ENCODE peak calls at places on chromosomes 11 and 22, in five cellular contexts. A, E, X, M and W are unnamed samples.
A peak's percentile ranks its signal among the peaks of the same experiment; 100 is the strongest.

GRCh38 chr11:3159296-3160190 is 5.6 kb downstream of the OSBPL5 start:
- DNase-seq in A (no peak), E (no peak), X (no peak), M (no peak), W (no peak)

GRCh38 chr11:68687986-68688385 is 3.6 kb downstream of the GAL start:
- DNase-seq in A (no peak), E (peak; percentile 32), X (no peak), M (no peak), W (no peak)

GRCh38 chr11:16572946-16573345 is 165.5 kb upstream of the C11orf58 start:
- DNase-seq in A (no peak), E (no peak), X (no peak), M (peak; percentile 26), W (no peak)

GRCh38 chr11:48058777-48059176 is 78.4 kb downstream of the PTPRJ start:
- DNase-seq in A (no peak), E (no peak), X (no peak), M (no peak), W (no peak)

GRCh38 chr22:29343313-29343805 is 27.9 kb upstream of the RASL10A start:
- DNase-seq in A (no peak), E (no peak), X (no peak), M (no peak), W (no peak)

GRCh38 chr11:26144309-26144690 is 187.6 kb upstream of the ANO3 start:
- DNase-seq in A (no peak), E (no peak), X (peak; percentile 27), M (no peak), W (no peak)

GRCh38 chr11:28384418-28384817 is 276.2 kb downstream of the METTL15 start:
- DNase-seq in A (no peak), E (no peak), X (no peak), M (peak; percentile 89), W (no peak)

GRCh38 chr11:79708319-79708928 is 267.6 kb upstream of the TENM4 start:
- DNase-seq in A (peak; percentile 51), E (peak; percentile 53), X (peak; percentile 60), M (peak; percentile 50), W (peak; percentile 45)

GRCh38 chr11:15672822-15673221 is 558.1 kb downstream of the INSC start:
- DNase-seq in A (no peak), E (no peak), X (no peak), M (no peak), W (no peak)

GRCh38 chr11:11782532-11783110 is 59.2 kb upstream of the USP47 start:
- DNase-seq in A (no peak), E (no peak), X (no peak), M (no peak), W (no peak)

GRCh38 chr11:1129666-1130160 is 28.0 kb upstream of the MUC5AC start:
- DNase-seq in A (no peak), E (no peak), X (no peak), M (no peak), W (no peak)

GRCh38 chr11:60762851-60763691 is 6.4 kb downstream of the MS4A15 start:
- DNase-seq in A (no peak), E (no peak), X (peak; percentile 46), M (no peak), W (no peak)

GRCh38 chr11:17473071-17473744 is 3.4 kb downstream of the ABCC8 start:
- DNase-seq in A (peak; percentile 73), E (peak; percentile 84), X (no peak), M (peak; percentile 30), W (no peak)

GRCh38 chr11:131511794-131512193 is 141.4 kb downstream of the NTM start:
- DNase-seq in A (peak; percentile 82), E (peak; percentile 72), X (peak; percentile 93), M (no peak), W (peak; percentile 17)

GRCh38 chr11:98601181-98601773 is 419.5 kb upstream of the CNTN5 start:
- DNase-seq in A (no peak), E (no peak), X (no peak), M (no peak), W (no peak)

GRCh38 chr11:124297921-124298320 is 15.8 kb downstream of the OR8D1 start:
- DNase-seq in A (no peak), E (no peak), X (no peak), M (no peak), W (no peak)

GRCh38 chr11:33669598-33670249 is 30.9 kb downstream of the C11orf91 start:
- DNase-seq in A (no peak), E (no peak), X (peak; percentile 40), M (no peak), W (no peak)

GRCh38 chr11:3231851-3232744 is at the start of gene MRGPRE:
- DNase-seq in A (no peak), E (peak; percentile 39), X (no peak), M (no peak), W (no peak)

GRCh38 chr11:35554491-35555237 is 29.2 kb upstream of the PAMR1 start:
- DNase-seq in A (no peak), E (no peak), X (no peak), M (peak; percentile 67), W (no peak)

GRCh38 chr22:27906241-27906640 is 12.8 kb downstream of the PITPNB start:
- DNase-seq in A (no peak), E (no peak), X (no peak), M (peak; percentile 47), W (no peak)

GRCh38 chr22:27159016-27159415 is 501.6 kb downstream of the MIAT start:
- DNase-seq in A (no peak), E (no peak), X (no peak), M (no peak), W (no peak)

GRCh38 chr11:122413677-122414076 is 241.8 kb upstream of the UBASH3B start:
- DNase-seq in A (no peak), E (no peak), X (no peak), M (no peak), W (no peak)

GRCh38 chr11:1194977-1195689 is 27.7 kb upstream of the MUC5B start:
- DNase-seq in A (no peak), E (no peak), X (no peak), M (no peak), W (no peak)

GRCh38 chr11:60831501-60832079 is 10.3 kb upstream of the CCDC86 start:
- DNase-seq in A (no peak), E (no peak), X (peak; percentile 69), M (peak; percentile 61), W (no peak)

GRCh38 chr11:128603752-128604472 is 16.6 kb upstream of the ETS1 start:
- DNase-seq in A (no peak), E (no peak), X (no peak), M (peak; percentile 24), W (no peak)

GRCh38 chr11:120912504-120912903 is 111.4 kb upstream of the TBCEL start:
- DNase-seq in A (no peak), E (no peak), X (peak; percentile 71), M (peak; percentile 33), W (no peak)

GRCh38 chr11:88370782-88371181 is 33.2 kb upstream of the CTSC start:
- DNase-seq in A (no peak), E (no peak), X (no peak), M (no peak), W (no peak)

GRCh38 chr11:88378422-88379066 is 41.0 kb upstream of the CTSC start:
- DNase-seq in A (no peak), E (no peak), X (no peak), M (no peak), W (no peak)

GRCh38 chr11:88377661-88378060 is 40.1 kb upstream of the CTSC start:
- DNase-seq in A (no peak), E (no peak), X (no peak), M (no peak), W (no peak)

GRCh38 chr11:88377151-88377550 is 39.6 kb upstream of the CTSC start:
- DNase-seq in A (no peak), E (no peak), X (no peak), M (peak; percentile 34), W (no peak)

DNA sequence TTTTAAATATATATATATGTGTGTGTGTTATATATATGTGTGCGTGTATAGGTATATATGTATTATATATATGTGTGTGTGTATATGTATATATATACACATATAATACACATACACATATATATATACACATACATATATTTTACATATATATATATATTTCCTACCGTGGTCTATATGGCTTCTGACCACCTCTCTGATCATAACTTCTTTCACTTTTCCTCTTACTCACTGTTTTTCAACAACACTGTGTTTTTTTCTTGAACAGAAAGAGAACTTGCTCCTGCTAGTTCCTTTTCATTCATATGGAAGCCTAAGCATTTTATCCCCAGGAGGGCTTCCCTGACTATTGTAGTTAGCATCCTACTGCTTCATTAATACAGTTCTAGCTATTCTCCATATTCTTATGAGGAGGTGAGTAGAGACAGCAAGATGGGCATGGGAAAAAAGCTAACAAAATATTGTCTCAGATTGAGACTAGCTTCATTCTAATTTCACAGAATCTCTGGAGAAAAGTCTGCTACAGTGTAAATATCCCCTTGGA is 38.5 kb upstream of the CTSC start:
- DNase-seq in A (no peak), E (no peak), X (no peak), M (no peak), W (no peak)
- H2BK12ac ChIP-seq in A (no peak overlapping the region), E (no peak overlapping the region), X (no peak overlapping the region), M (no peak overlapping the region), W (no peak overlapping the region)

GRCh38 chr11:66118847-66119246 is 48.8 kb downstream of the PACS1 start:
- DNase-seq in A (no peak), E (no peak), X (no peak), M (no peak), W (no peak)
- H3K9ac ChIP-seq in A (no peak overlapping the region), E (no peak overlapping the region), X (no peak overlapping the region), M (peak overlapping the region; percentile 34), W (no peak overlapping the region)

GRCh38 chr11:134019500-134019899 is 49.4 kb upstream of the JAM3 start:
- DNase-seq in A (no peak), E (no peak), X (no peak), M (no peak), W (no peak)

GRCh38 chr11:134013518-134013917 is 55.4 kb upstream of the JAM3 start:
- DNase-seq in A (no peak), E (no peak), X (no peak), M (no peak), W (no peak)

GRCh38 chr11:134017773-134018430 is 51.0 kb upstream of the JAM3 start:
- DNase-seq in A (no peak), E (no peak), X (no peak), M (no peak), W (no peak)

GRCh38 chr11:134015541-134015940 is 53.3 kb upstream of the JAM3 start:
- DNase-seq in A (no peak), E (no peak), X (no peak), M (no peak), W (no peak)

DNA sequence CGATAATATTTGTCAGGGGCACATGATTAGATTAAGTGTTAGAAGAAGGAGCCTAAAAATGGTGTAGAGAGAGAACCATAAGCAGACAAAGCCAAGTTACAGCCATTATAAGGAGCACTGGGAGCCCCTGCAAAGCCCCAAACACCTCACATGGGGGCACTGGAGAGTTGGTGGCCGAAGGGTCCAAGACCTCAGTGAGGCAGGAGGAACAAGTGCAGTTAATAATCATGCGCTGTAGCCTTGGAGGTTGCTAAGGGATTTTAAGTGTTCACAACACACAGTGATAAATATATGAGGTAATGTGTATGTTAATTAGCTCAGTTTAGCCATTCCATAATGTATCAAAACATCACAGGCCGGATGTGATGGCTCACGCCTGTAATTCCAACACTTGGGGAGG is 54.4 kb upstream of the JAM3 start:
- DNase-seq in A (no peak), E (peak; percentile 68), X (no peak), M (peak; percentile 22), W (no peak)
- H3K27me3 ChIP-seq in A (no peaks in the 10 kb centered on the region), E (no peaks in the 10 kb centered on the region), X (no peaks in the 10 kb centered on the region), M (peaks cover 9% of the 10 kb centered on the region), W (peaks cover 78% of the 10 kb centered on the region)

DNA sequence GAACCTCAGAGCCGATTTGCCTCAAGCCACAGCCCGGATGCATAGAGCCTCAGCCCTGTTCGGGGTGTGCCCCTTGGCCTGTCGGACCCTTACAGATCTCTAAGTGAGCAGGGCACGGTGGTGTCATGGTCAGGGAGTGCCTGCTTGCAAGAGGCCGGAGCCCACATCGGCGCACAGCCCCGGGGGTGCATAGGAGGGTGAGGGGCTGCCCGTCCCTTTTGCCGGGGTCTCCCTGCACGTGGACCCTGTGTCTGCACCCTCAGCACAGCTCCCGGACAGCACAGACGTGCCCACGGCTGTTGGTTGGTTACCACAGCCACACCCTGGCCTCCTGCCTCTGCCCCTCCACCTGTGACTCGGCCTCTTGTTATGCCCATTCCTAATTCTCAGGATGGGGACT is 6.5 kb downstream of the RAB36 start:
- DNase-seq in A (no peak), E (no peak), X (no peak), M (no peak), W (no peak)
- H2BK12ac ChIP-seq in A (no peak overlapping the region), E (no peak overlapping the region), X (no peak overlapping the region), M (no peak overlapping the region), W (no peak overlapping the region)